ENCODE peak calls at places on chromosomes 11 and 22, in four cellular contexts. P is neuronal stem cell, V is trophoblast cell, O is mesendoderm. N is an unnamed sample. For H3K4me1, the result is how much of the 10 kb centered on the place peaks cover.

GRCh38 chr11:68120212-68121066 is 749 bp downstream of the CHKA start:
- DNase-seq in P (peak), V (peak), O (peak), N (peak)

GRCh38 chr11:69361048-69361447 is 67.1 kb downstream of the MYEOV start:
- DNase-seq in P (no peak), V (no peak), O (no peak), N (no peak)

GRCh38 chr22:22895776-22896445 is 8.3 kb downstream of the IGLL5 start:
- DNase-seq in P (no peak), V (no peak), O (no peak), N (no peak)

GRCh38 chr11:128179512-128179911 is 407.8 kb downstream of the ETS1 start:
- DNase-seq in P (no peak), V (no peak), O (no peak), N (no peak)

GRCh38 chr22:18954333-18954732 is 18.2 kb upstream of the PRODH start:
- DNase-seq in P (peak), V (peak), O (peak), N (peak)

GRCh38 chr11:68002575-68002942 is 1.3 kb downstream of the UNC93B1 start:
- DNase-seq in P (no peak), V (no peak), O (no peak), N (no peak)

GRCh38 chr11:112785717-112786116 is 175.5 kb upstream of the NCAM1 start:
- DNase-seq in P (no peak), V (no peak), O (no peak), N (peak)

GRCh38 chr11:92826136-92826535 is 143.3 kb upstream of the MTNR1B start:
- DNase-seq in P (no peak), V (no peak), O (no peak), N (peak)

GRCh38 chr11:79441159-79441875 is 487 bp upstream of the TENM4 start:
- DNase-seq in P (peak), V (no peak), O (peak), N (peak)

GRCh38 chr11:2708151-2708581 is 8.4 kb upstream of the KCNQ1OT1 start:
- DNase-seq in P (no peak), V (no peak), O (no peak), N (no peak)

GRCh38 chr11:66857234-66857926 is 516 bp downstream of the LRFN4 start:
- DNase-seq in P (no peak), V (no peak), O (peak), N (no peak)

GRCh38 chr22:41832553-41833368 is at the start of gene SREBF2:
- DNase-seq in P (peak), V (peak), O (peak), N (peak)

GRCh38 chr11:120400564-120401364 is 64.6 kb downstream of the ARHGEF12 start:
- DNase-seq in P (no peak), V (peak), O (peak), N (peak)

GRCh38 chr22:46537946-46538815 is 761 bp upstream of the CELSR1 start:
- DNase-seq in P (peak), V (no peak), O (peak), N (peak)

GRCh38 chr11:2581931-2582435 is 117.8 kb downstream of the KCNQ1OT1 start:
- DNase-seq in P (no peak), V (no peak), O (no peak), N (no peak)

GRCh38 chr11:72771507-72771906 is 19.3 kb upstream of the ARAP1 start:
- DNase-seq in P (no peak), V (no peak), O (peak), N (peak)

GRCh38 chr22:45977003-45977395 is at the start of gene WNT7B:
- DNase-seq in P (no peak), V (peak), O (peak), N (no peak)

GRCh38 chr11:32029721-32030120 is 61.2 kb upstream of the RCN1 start:
- DNase-seq in P (no peak), V (no peak), O (no peak), N (no peak)

GRCh38 chr11:70826541-70826943 is 425.8 kb downstream of the SHANK2 start:
- DNase-seq in P (peak), V (no peak), O (peak), N (no peak)

GRCh38 chr11:1706634-1707400 is 9.8 kb downstream of the KRTAP5-6 start:
- DNase-seq in P (no peak), V (no peak), O (no peak), N (no peak)

GRCh38 chr11:129973809-129974208 is 28.8 kb downstream of the PRDM10 start:
- DNase-seq in P (no peak), V (peak), O (peak), N (no peak)

GRCh38 chr11:27699926-27700350 is 317 bp downstream of the BDNF start:
- DNase-seq in P (no peak), V (no peak), O (no peak), N (no peak)

GRCh38 chr11:24082241-24082640 is 414.6 kb upstream of the LUZP2 start:
- DNase-seq in P (no peak), V (no peak), O (no peak), N (peak)

GRCh38 chr11:2209900-2210321 is 38.3 kb upstream of the TH start:
- DNase-seq in P (no peak), V (no peak), O (no peak), N (no peak)

GRCh38 chr11:46295312-46295995 is 18.0 kb downstream of the CREB3L1 start:
- DNase-seq in P (peak), V (peak), O (peak), N (peak)

GRCh38 chr11:46294365-46295309 is 17.2 kb downstream of the CREB3L1 start:
- DNase-seq in P (peak), V (no peak), O (peak), N (peak)

GRCh38 chr11:46298699-46299424 is 21.4 kb downstream of the CREB3L1 start:
- DNase-seq in P (no peak), V (no peak), O (no peak), N (peak)

GRCh38 chr11:46295996-46296519 is 18.6 kb downstream of the CREB3L1 start:
- DNase-seq in P (no peak), V (no peak), O (peak), N (no peak)

DNA sequence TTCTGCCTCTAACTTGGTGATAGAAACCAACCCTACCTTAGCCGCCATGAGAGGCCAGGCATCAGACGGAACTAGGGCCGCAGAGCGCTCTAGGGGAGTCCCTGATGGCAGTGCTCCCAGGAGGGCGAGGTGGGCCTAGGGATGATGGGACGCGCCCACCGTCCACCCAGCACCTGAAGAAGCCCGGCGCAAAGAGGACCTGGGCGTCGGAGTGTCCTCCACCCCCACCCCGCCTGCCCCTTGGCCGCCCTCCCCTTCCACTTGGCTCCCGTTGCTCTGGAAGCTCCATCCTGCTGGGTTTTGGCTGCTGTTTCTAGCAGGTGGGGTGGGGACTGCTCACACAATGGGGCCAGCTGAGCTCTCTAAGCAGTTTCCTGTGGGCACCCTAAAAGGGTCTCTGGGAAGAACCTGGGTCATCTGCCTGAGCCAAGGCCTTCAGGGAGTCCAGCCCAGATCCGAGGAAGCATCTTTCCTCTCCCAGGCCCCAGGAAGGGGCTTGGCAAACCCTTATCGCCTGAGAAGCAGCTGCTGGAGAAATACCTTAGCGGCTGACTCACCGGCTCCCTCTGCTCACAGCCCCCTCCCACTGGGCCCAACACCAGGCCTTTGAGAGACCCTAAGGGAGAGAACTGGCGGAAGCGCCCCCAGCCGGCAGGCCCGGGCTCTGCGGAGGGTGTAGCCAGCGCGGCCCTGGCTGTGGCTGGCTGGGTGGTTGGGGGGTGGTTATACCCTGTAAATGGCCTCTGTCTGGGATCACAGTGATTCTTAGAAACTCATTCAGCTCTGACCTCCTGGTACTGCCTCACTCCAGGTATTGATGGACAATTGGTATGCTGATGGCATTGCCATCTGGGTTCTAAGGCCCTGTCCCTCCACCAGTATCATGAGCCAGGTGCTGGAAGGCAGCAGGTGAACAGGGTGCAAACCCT is 19.3 kb downstream of the CREB3L1 start:
- DNase-seq in P (peak), V (peak), O (peak), N (peak)
- H3K4me1 ChIP-seq in P (under half), V (under half), O (under half), N (half or more)

DNA sequence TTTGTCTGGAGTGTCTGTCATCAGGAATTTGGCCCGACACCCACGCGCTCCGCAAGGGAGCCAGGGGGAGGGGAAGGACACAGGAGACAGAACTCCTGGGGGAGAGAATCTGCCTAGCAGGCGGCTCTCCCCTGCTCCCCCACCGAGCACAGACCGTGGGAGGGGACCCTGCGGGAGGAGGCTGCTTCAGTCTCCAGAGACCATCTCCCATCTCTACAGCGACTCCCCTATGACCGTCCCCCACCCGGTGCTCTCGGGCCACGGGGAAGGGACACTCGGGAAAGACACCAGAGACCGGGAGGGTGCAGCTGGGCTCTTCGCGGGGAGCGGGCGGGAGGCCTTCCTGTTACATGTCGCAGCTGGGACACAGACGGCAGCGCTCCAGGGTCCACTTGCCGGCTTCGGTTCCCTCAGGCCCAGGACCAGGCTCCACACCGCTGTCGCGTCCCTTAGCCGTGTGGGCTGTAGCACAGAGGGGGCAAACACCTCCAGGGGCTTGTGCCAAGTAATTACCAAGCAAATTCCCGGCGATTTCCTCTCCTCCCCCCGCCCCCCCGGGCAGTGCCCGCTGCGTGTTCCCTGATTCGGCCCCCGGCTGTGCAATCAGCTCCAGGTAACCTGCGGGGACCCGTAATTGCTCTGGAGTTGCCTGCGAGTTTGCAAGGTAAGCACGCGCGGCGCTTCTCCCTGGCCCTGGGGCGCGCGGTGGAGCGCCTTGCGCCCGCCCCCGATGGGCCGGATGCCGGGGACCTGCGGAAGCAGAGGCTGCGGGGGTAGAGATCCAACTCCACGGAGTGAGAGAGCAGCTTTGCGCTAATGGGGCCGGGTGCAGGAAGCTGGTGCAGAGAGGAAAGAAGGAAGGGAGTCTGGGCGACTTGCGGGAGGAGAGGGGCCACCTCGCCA is 155.1 kb upstream of the CADM1 start:
- DNase-seq in P (no peak), V (no peak), O (peak), N (peak)
- H2BK120ac ChIP-seq in P (peak), V (no peak), O (no peak), N (peak)

DNA sequence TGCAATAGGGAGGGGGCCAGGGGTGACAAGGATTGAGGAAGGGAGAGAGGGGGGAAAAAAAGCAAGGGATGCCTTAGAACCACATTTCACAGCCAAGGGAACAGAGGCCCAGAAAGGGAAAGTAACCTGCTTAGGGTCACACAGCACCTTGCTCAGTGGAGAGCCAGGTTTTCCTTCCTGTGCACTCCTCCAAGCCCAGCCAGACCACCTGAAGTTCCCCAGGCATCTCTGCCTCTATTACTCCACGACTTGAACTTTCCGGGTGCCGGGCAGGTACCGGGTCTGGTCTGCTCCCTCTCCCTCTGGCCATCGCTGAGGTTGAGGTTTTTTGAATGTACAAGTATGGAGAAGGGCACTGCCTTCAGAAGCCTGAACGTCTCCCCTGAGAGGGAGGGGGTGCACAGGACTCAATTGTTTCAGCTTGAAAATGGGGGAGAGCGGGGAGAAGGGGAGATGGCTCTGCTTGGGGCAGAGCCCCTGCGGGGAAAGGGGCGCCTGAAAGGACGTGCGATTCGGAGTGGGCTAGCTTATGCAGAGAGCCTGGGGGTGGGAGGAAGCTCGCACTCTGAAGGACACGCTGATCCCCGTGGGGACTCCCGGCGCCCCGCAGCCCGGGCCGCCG is 516 bp upstream of the SERPINH1 start:
- DNase-seq in P (no peak), V (no peak), O (peak), N (no peak)
- H3K4me1 ChIP-seq in P (under half), V (half or more), O (under half), N (under half)

GRCh38 chr11:30479899-30480298 is 106.3 kb downstream of the MPPED2 start:
- DNase-seq in P (peak), V (no peak), O (peak), N (no peak)
- H2BK120ac ChIP-seq in P (no peak), V (no peak), O (no peak), N (no peak)

DNA sequence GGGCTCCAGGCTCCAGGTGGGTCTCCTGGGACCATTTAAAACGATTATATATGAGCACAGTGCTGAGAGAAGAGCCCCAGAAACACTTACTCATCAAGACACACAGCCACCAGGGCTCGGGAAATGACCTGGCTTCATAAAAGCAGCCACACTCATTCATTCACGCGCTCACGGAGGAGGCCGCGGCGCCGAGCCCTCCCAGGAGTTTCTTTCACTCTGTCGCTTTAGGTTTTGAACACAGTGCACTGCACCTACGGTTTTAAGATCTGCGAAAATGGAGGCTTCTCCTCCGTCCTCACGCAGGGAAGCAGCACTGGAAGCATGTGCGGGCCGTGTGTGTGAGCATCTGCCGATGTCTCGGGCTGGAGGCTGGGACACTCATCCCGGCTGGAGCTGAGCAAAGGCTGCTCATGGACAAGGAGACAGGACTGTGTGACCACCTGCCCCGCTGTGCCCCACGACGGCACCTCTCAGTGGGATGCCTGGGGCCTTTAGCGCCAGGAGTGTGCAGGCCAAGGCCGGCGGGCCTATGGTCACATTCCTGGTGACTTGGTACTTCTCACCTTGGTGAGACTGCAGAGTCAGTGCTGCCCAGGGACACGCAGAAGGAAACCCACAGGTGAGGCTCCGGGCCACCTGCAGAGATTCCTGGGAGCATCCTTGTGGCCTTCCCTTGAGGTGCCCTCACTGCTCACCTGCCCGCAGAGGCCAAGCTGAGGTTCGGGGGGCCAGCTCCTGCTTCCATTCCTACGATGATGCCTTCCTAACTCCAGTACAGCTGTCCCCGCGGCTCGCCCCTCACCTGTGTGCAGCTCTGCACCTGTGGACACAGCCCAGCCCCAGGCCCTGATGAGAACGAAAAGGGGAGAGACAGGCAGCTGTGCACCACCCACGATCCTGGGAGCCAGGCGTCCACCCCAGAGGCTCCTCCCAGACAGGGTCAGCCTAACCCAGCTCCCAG is 872.0 kb downstream of the BRD1 start:
- DNase-seq in P (no peak), V (no peak), O (no peak), N (no peak)
- H3K4me1 ChIP-seq in P (under half), V (under half), O (under half), N (under half)

DNA sequence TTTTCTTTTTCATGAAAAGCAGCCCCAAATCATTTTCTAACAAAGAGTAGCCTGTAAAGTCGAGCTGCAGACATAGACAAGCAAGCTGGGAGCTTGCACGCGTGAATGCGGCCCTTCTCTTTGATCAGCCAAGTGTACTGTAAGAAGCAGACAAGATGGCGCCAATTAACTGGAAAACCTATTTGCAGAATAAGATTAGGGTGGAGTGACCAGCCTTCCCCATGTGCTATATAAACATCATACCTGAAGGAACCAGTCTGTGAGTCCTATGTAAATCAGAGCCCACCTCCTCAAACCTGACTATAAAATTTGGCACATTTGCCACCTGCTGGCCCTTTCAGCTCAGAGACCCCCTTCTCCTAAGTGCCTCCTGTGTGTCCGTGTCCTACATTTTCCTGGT is 982.7 kb downstream of the OPCML start:
- DNase-seq in P (no peak), V (no peak), O (no peak), N (no peak)
- H2BK120ac ChIP-seq in P (no peak), V (no peak), O (no peak), N (no peak)

GRCh38 chr22:31952094-31952401 is 7.7 kb downstream of the YWHAH start:
- DNase-seq in P (no peak), V (no peak), O (no peak), N (no peak)
- H3K4me1 ChIP-seq in P (under half), V (under half), O (under half), N (under half)